ENCODE peak calls at places on chromosomes 2 and 18, in five cellular contexts. O is transverse colon, S is sigmoid colon, M is tibial nerve, E is upper lobe of left lung. U is an unnamed sample.

GRCh38 chr2:152251811-152252210 is 76.2 kb upstream of the STAM2 start:
- DNase-seq in M (no peak), O (no peak), S (no peak), E (no peak), U (no peak)

GRCh38 chr2:172701250-172701649 is 34.4 kb upstream of the RAPGEF4 start:
- DNase-seq in M (no peak), E (no peak), S (no peak), O (no peak), U (no peak)

GRCh38 chr2:108074150-108074549 is 87.8 kb downstream of the SLC5A7 start:
- DNase-seq in S (no peak), E (no peak), M (no peak), O (no peak), U (no peak)

GRCh38 chr2:168172071-168172470 is 75.3 kb downstream of the STK39 start:
- DNase-seq in E (no peak), S (no peak), M (no peak), O (no peak), U (no peak)

GRCh38 chr2:24984912-24985311 is 13.2 kb upstream of the DNAJC27 start:
- DNase-seq in S (peak), O (peak), E (no peak), M (no peak), U (peak)

GRCh38 chr2:134367915-134368911 is 114.3 kb downstream of the MGAT5 start:
- DNase-seq in S (no peak), M (no peak), E (no peak), O (no peak), U (peak)

GRCh38 chr2:133090358-133090757 is 420.4 kb upstream of the LYPD1 start:
- DNase-seq in O (no peak), S (no peak), E (no peak), M (no peak), U (no peak)

GRCh38 chr2:72570401-72570800 is 255.4 kb downstream of the EXOC6B start:
- DNase-seq in M (no peak), E (no peak), O (no peak), S (no peak), U (no peak)

GRCh38 chr2:12715878-12716249 is 872 bp upstream of the TRIB2 start:
- DNase-seq in S (peak), O (peak), E (no peak), M (peak), U (peak)

GRCh38 chr2:25025996-25026530 is 15.8 kb upstream of the EFR3B start:
- DNase-seq in S (no peak), M (no peak), E (no peak), O (no peak), U (no peak)

GRCh38 chr2:138818479-138818878 is 38.3 kb upstream of the NXPH2 start:
- DNase-seq in M (no peak), E (no peak), O (no peak), S (no peak), U (no peak)

GRCh38 chr2:70367722-70368323 is 66.0 kb upstream of the FAM136A start:
- DNase-seq in M (no peak), S (no peak), O (peak), E (no peak), U (no peak)

GRCh38 chr2:238652771-238653157 is 195.1 kb upstream of the TWIST2 start:
- DNase-seq in E (no peak), O (no peak), S (no peak), M (no peak), U (no peak)

GRCh38 chr2:30232027-30232800 is 880 bp downstream of the LBH start:
- DNase-seq in S (peak), M (no peak), O (peak), E (peak), U (peak)

GRCh38 chr2:30231726-30232026 is 342 bp downstream of the LBH start:
- DNase-seq in M (no peak), O (no peak), E (no peak), S (no peak), U (no peak)

GRCh38 chr2:30234180-30234971 is 3.0 kb downstream of the LBH start:
- DNase-seq in E (no peak), O (peak), S (peak), M (peak), U (no peak)

GRCh38 chr2:30233142-30233961 is 2.0 kb downstream of the LBH start:
- DNase-seq in S (no peak), M (no peak), E (no peak), O (no peak), U (no peak)

DNA sequence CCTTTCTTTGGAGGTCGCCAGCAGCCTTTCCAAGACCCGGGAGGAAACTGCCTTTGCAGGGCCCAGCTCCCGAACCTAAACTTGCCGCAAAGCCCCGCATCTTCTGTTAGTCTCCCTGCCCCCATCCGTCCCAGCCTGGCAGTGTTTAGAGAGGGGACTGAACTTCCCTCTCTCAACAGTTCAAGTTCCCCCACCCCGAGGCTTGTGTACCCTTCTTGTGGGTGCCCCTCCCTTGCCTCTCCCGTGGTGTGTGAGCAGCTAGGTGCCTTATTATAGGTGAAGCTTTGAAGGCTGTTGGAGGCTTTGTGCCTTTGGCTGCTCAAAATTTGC is 1.4 kb downstream of the LBH start:
- DNase-seq in M (no peak), S (no peak), O (peak), E (no peak), U (peak)
- H3K4me3 ChIP-seq in M (peak), S (peak), O (peak), E (peak), U (peak)

DNA sequence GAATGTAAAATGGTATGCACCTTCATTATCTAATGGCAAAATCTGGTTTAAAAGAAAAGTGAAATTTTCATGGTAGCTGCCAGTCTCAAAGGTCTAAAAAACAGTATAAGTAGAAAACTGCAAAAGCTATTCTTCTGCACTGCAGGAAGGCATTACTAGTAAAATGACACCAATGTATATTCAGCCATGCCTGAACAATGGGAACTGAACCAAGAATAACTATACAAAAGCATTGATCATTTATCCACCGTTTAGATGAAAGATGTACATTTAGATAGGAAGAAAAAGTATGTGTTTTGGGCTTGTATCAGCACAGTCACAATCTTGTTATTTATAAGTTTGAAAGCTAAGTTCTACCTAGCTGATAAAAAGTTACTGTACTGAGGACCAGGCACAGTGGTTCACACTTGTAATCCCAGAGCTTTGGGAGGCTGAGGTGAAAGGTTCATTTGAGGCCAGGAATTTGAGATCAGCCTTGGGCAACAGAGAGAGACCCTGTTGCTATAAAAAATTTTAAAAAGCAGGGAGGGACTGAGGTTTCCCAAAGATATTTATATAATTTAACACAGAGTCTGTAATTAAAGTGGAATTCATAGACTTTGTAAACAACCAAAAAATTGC is 163.1 kb upstream of the WDSUB1 start:
- DNase-seq in O (no peak), E (no peak), M (no peak), S (no peak), U (no peak)
- TF ChIP-seq EP300 in O (no peak), E (no peak), M (no peak), S (no peak), U (no peak)

GRCh38 chr18:63198868-63199742 is 120.5 kb downstream of the BCL2 start:
- DNase-seq in M (no peak), E (no peak), O (no peak), S (no peak), U (no peak)
- H3K4me3 ChIP-seq in M (no peak), E (no peak), O (no peak), S (no peak), U (no peak)

GRCh38 chr2:9178905-9179571 is 27.6 kb upstream of the ASAP2 start:
- DNase-seq in O (peak), S (peak), E (no peak), M (no peak), U (peak)
- TF ChIP-seq EP300 in O (no peak), S (peak), E (no peak), M (peak), U (no peak)

GRCh38 chr2:28602136-28602660 is 106.3 kb downstream of the PLB1 start:
- DNase-seq in E (no peak), O (no peak), M (no peak), S (no peak), U (no peak)
- H3K4me3 ChIP-seq in E (no peak), O (no peak), M (no peak), S (peak), U (no peak)

DNA sequence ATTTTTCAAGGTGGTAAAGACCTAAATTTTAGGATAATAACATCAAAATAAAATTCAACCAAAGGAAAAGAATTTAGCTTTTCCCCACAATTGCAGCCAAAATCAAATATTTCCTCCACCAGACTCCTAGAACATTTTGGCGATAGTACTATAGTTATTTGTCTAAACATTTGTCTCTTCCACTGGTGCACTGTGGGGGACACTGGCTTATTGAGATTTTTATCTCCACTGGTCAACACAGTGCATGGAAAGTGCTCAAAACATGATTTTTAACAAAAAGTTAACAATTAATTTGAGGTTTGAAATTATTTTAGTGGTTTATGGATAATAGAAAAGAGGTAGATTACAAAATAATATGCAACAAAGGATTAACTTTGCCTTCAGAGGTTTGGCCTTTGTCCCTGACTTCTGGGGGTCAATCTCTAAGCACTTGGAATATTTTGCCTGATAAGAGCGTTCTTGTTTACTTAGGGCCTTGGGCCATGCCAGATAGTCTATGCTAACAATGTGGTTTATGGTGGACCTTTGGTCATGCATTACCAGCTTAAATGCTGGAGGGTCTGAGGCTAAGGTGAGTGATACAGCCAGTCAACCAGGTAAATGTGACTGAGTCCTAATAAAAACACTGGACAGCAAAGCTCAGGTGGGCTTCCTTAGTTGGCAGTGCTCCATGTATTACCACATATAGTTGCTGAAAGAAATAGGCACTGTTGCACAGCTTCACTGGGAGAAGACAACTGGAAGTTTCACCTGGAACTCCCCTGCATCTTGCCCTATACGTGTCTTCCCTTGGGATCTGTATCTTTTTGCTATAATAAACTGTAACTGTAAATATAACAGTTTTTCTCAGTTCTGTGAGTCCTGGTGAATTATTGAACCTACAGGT is 67.2 kb upstream of the SATB2 start:
- DNase-seq in S (no peak), O (no peak), M (no peak), E (no peak), U (no peak)
- TF ChIP-seq EP300 in S (no peak), O (no peak), M (no peak), E (no peak), U (no peak)

DNA sequence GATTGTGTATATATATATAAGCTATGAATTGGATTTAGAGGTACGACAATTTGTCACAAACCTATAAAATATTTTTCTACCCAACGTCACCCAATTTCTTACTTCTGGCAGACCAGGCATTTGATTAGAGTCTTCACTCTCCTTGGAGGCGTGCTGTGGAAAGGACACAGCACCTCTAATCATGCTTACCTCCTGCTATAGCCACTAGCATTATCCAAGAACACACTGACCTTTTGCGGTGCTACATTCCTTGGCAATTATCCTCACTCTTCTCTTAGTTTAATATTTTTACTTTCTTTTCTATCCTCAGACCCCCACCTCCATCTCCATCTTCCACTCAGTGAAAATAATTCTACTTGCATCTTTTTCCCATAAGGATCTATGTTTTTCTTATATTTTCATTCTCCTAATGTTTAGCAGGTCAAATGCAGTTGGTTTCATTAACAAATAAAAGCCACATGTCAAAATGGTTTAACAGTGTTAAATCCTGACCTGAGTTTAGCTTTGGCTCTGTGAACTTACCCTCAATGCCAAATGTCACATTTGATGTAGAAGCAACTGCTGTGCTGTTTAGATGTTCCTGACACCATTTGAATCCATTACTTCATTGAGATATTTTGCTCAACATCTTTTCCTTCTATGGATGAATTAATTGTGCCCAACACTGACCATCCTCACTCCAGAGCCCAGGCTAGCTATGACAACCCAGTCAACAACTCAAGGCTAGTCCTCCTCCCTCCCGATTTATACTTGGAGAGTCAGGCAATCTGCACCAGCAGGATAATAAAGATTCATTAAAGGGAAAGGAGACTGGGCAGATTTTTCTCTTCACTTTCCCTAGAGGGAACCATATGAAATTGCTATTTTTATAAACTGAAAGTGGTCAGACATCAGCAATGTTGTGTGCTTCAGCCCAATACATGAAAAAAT is 240.5 kb downstream of the MREG start:
- DNase-seq in S (no peak), M (no peak), O (no peak), E (no peak), U (no peak)
- H3K4me3 ChIP-seq in S (no peak), M (no peak), O (no peak), E (no peak), U (no peak)

DNA sequence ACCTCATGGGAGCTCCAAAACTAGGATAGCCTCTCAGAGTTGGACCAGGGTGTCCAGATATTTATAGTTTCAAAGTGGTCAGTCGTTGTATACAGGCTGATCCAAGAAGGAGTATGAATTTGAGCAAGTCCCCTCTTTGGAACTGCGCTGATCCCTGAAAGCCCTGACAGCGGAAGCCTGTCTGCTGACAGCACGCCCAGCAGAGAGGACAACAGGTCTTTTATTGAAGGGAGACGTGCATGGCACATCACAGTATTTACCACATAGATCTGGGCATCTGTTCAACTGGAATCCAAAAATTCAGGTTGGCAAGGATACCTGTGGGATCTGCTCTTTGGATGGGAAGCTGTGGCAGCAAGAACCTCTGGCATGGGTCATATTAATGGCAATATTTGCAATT is 260.2 kb upstream of the FANCL start:
- DNase-seq in S (no peak), O (no peak), M (no peak), E (no peak), U (no peak)
- TF ChIP-seq EP300 in S (no peak), O (no peak), M (no peak), E (no peak), U (no peak)

DNA sequence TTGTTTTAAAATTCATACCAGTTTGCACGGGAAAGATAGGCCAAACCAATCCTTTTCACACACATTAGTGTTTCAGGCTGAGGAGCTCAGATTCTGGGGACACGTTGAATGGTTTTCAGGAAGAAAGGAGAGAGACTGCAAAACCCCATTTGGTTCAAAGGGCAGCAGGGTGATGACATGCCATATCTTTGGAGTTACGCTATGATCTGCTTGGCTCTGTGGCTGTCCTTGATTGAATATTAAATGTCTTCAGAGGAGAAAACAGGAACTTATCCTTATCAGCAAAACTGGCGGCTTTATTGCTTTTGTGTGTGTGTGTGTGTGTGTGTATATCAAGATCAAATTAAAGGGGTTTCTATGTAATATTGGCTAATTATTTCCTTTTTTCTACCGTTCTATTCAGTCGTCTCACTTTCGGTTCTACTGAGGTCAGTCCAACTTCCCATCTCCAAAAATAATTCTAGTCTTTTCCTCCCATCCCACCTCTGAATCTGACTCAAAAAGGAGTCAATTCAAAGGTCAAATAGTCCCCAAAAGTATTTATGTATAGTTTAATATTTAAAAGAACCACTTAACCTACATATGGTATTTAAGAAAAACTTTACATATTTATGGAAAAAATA is 292.9 kb upstream of the CCDC68 start:
- DNase-seq in S (no peak), E (no peak), O (no peak), M (no peak), U (no peak)
- H3K4me3 ChIP-seq in S (no peak), E (no peak), O (no peak), M (no peak), U (no peak)

U was measured in ovary.